ENCODE peak calls at places on chromosome 19, in seven cellular contexts. C, J, O, F, E, G and D are unnamed samples.

GRCh38 chr19:18697680-18698079 is 14.2 kb downstream of the CRTC1 start:
- DNase-seq in C (no peak), J (no peak), O (no peak), F (no peak), E (no peak), G (no peak), D (peak; percentile 7)

GRCh38 chr19:14166448-14166847 is 30.1 kb upstream of the ASF1B start:
- DNase-seq in C (no peak), J (no peak), O (no peak), F (no peak), E (no peak), G (no peak), D (no peak)

GRCh38 chr19:47324502-47324901 is 7.5 kb upstream of the C5AR2 start:
- DNase-seq in C (no peak), J (no peak), O (peak; percentile 44), F (no peak), E (no peak), G (peak; percentile 40), D (no peak)

GRCh38 chr19:19338082-19338481 is 17.5 kb downstream of the MAU2 start:
- DNase-seq in C (no peak), J (no peak), O (no peak), F (no peak), E (no peak), G (no peak), D (no peak)

GRCh38 chr19:33459220-33459619 is 62.4 kb downstream of the PEPD start:
- DNase-seq in C (no peak), J (no peak), O (no peak), F (no peak), E (no peak), G (no peak), D (no peak)

GRCh38 chr19:9986787-9987281 is 23.5 kb downstream of the COL5A3 start:
- DNase-seq in C (no peak), J (no peak), O (peak; percentile 62), F (no peak), E (no peak), G (no peak), D (no peak)

GRCh38 chr19:13154241-13154778 is 4.1 kb downstream of the IER2 start:
- DNase-seq in C (no peak), J (peak; percentile 83), O (peak; percentile 96), F (peak; percentile 49), E (peak; percentile 60), G (peak; percentile 93), D (peak; percentile 60)

GRCh38 chr19:13024126-13024957 is 29.1 kb downstream of the NFIX start:
- DNase-seq in C (no peak), J (no peak), O (no peak), F (no peak), E (no peak), G (peak; percentile 23), D (no peak)

GRCh38 chr19:45804140-45804958 is 10.8 kb downstream of the RSPH6A start:
- DNase-seq in C (no peak), J (no peak), O (no peak), F (no peak), E (no peak), G (no peak), D (no peak)

GRCh38 chr19:45780146-45780447 is 2.2 kb downstream of the DMPK start:
- DNase-seq in C (no peak), J (no peak), O (no peak), F (no peak), E (no peak), G (no peak), D (no peak)

GRCh38 chr19:29620931-29621351 is 14.9 kb downstream of the POP4 start:
- DNase-seq in C (no peak), J (no peak), O (no peak), F (no peak), E (no peak), G (no peak), D (no peak)

GRCh38 chr19:43672061-43672679 is 2.2 kb upstream of the PLAUR start:
- DNase-seq in C (no peak), J (no peak), O (no peak), F (no peak), E (no peak), G (no peak), D (no peak)

GRCh38 chr19:46481187-46481586 is 9.8 kb upstream of the PNMA8A start:
- DNase-seq in C (no peak), J (no peak), O (no peak), F (no peak), E (no peak), G (no peak), D (no peak)

GRCh38 chr19:19211499-19212432 is at the start of gene NCAN:
- DNase-seq in C (no peak), J (no peak), O (no peak), F (no peak), E (no peak), G (no peak), D (no peak)

GRCh38 chr19:2053601-2054389 is 2.8 kb upstream of the MKNK2 start:
- DNase-seq in C (no peak), J (no peak), O (peak; percentile 89), F (no peak), E (no peak), G (peak; percentile 86), D (no peak)

GRCh38 chr19:37980419-37980975 is 73.5 kb downstream of the SIPA1L3 start:
- DNase-seq in C (no peak), J (peak; percentile 82), O (no peak), F (no peak), E (no peak), G (no peak), D (no peak)

GRCh38 chr19:38722947-38723605 is 21.2 kb downstream of the CAPN12 start:
- DNase-seq in C (no peak), J (no peak), O (no peak), F (no peak), E (no peak), G (no peak), D (no peak)

GRCh38 chr19:57813919-57814504 is 701 bp downstream of the ZNF552 start:
- DNase-seq in C (no peak), J (no peak), O (no peak), F (no peak), E (no peak), G (no peak), D (no peak)

GRCh38 chr19:8403820-8404109 is 9.3 kb upstream of the MARCHF2 start:
- DNase-seq in C (no peak), J (no peak), O (no peak), F (no peak), E (no peak), G (no peak), D (no peak)

GRCh38 chr19:45785097-45785496 is 2.8 kb upstream of the DMPK start:
- DNase-seq in C (no peak), J (no peak), O (no peak), F (no peak), E (no peak), G (no peak), D (no peak)

GRCh38 chr19:6047741-6048231 is 62.5 kb downstream of the RFX2 start:
- DNase-seq in C (no peak), J (peak; percentile 21), O (no peak), F (no peak), E (no peak), G (peak; percentile 73), D (peak; percentile 36)

GRCh38 chr19:49712397-49712859 is 21.5 kb downstream of the CPT1C start:
- DNase-seq in C (no peak), J (no peak), O (peak; percentile 74), F (no peak), E (no peak), G (peak; percentile 11), D (peak; percentile 31)

GRCh38 chr19:7534531-7534980 is 961 bp upstream of the PNPLA6 start:
- DNase-seq in C (no peak), J (peak; percentile 33), O (peak; percentile 74), F (peak; percentile 24), E (no peak), G (peak; percentile 93), D (peak; percentile 63)

GRCh38 chr19:6521718-6522646 is 8.8 kb upstream of the TNFSF9 start:
- DNase-seq in C (no peak), J (peak; percentile 90), O (no peak), F (peak; percentile 51), E (no peak), G (no peak), D (peak; percentile 91)

GRCh38 chr19:10209305-10209704 is 14.6 kb upstream of the DNMT1 start:
- DNase-seq in C (no peak), J (no peak), O (no peak), F (no peak), E (no peak), G (peak; percentile 77), D (no peak)